ENCODE peak calls at places on chromosomes 5 and 9, in six cellular contexts. One of them, this sample, is unnamed.

GRCh38 chr5:151093476-151093889 is 12.6 kb upstream of the TNIP1 start:
- DNase-seq in A549: no peak
- DNase-seq in ovary: no peak
- DNase-seq in K562: no peak
- DNase-seq in tibial nerve: peak; percentile 78
- DNase-seq in H1: no peak
- DNase-seq in this sample: peak; percentile 79

GRCh38 chr9:4549751-4550295 is 59.6 kb downstream of the SLC1A1 start:
- DNase-seq in A549: no peak
- DNase-seq in ovary: no peak
- DNase-seq in K562: no peak
- DNase-seq in tibial nerve: no peak
- DNase-seq in H1: no peak
- DNase-seq in this sample: no peak

GRCh38 chr9:115013998-115014397 is 83.6 kb upstream of the TNFSF8 start:
- DNase-seq in A549: peak; percentile 72
- DNase-seq in ovary: peak; percentile 58
- DNase-seq in K562: peak; percentile 67
- DNase-seq in tibial nerve: peak; percentile 55
- DNase-seq in H1: peak; percentile 75
- DNase-seq in this sample: no peak

GRCh38 chr9:113139225-113139829 is 11.5 kb upstream of the SLC31A2 start:
- DNase-seq in A549: no peak
- DNase-seq in ovary: no peak
- DNase-seq in K562: no peak
- DNase-seq in tibial nerve: no peak
- DNase-seq in H1: no peak
- DNase-seq in this sample: no peak

GRCh38 chr9:114472765-114473446 is 32.4 kb downstream of the WHRN start:
- DNase-seq in A549: no peak
- DNase-seq in ovary: no peak
- DNase-seq in K562: no peak
- DNase-seq in tibial nerve: no peak
- DNase-seq in H1: no peak
- DNase-seq in this sample: no peak

GRCh38 chr5:1792842-1793266 is 6.8 kb downstream of the MRPL36 start:
- DNase-seq in A549: no peak
- DNase-seq in ovary: peak; percentile 8
- DNase-seq in K562: peak; percentile 36
- DNase-seq in tibial nerve: no peak
- DNase-seq in H1: no peak
- DNase-seq in this sample: no peak

GRCh38 chr5:68070641-68071191 is 144.8 kb upstream of the PIK3R1 start:
- DNase-seq in A549: no peak
- DNase-seq in ovary: no peak
- DNase-seq in K562: no peak
- DNase-seq in tibial nerve: no peak
- DNase-seq in H1: no peak
- DNase-seq in this sample: no peak

GRCh38 chr5:65141487-65141886 is 340.2 kb downstream of the ADAMTS6 start:
- DNase-seq in A549: no peak
- DNase-seq in ovary: no peak
- DNase-seq in K562: no peak
- DNase-seq in tibial nerve: no peak
- DNase-seq in H1: no peak
- DNase-seq in this sample: no peak

GRCh38 chr5:115842089-115842881 is 550 bp downstream of the AP3S1 start:
- DNase-seq in A549: peak; percentile 53
- DNase-seq in ovary: no peak
- DNase-seq in K562: no peak
- DNase-seq in tibial nerve: peak; percentile 22
- DNase-seq in H1: peak; percentile 87
- DNase-seq in this sample: no peak

GRCh38 chr5:123176224-123176937 is 87.3 kb downstream of the PRDM6 start:
- DNase-seq in A549: no peak
- DNase-seq in ovary: no peak
- DNase-seq in K562: no peak
- DNase-seq in tibial nerve: no peak
- DNase-seq in H1: no peak
- DNase-seq in this sample: no peak

GRCh38 chr5:159218595-159219023 is 9.3 kb upstream of the RNF145 start:
- DNase-seq in A549: no peak
- DNase-seq in ovary: no peak
- DNase-seq in K562: no peak
- DNase-seq in tibial nerve: no peak
- DNase-seq in H1: no peak
- DNase-seq in this sample: no peak

GRCh38 chr5:136062563-136063274 is 33.9 kb downstream of the TGFBI start:
- DNase-seq in A549: no peak
- DNase-seq in ovary: no peak
- DNase-seq in K562: peak; percentile 63
- DNase-seq in tibial nerve: no peak
- DNase-seq in H1: no peak
- DNase-seq in this sample: no peak

GRCh38 chr9:995192-995591 is 18.7 kb downstream of the DMRT3 start:
- DNase-seq in A549: no peak
- DNase-seq in ovary: no peak
- DNase-seq in K562: no peak
- DNase-seq in tibial nerve: no peak
- DNase-seq in H1: no peak
- DNase-seq in this sample: no peak

GRCh38 chr5:157130933-157131332 is 11.7 kb downstream of the MED7 start:
- DNase-seq in A549: peak; percentile 41
- DNase-seq in ovary: no peak
- DNase-seq in K562: peak; percentile 23
- DNase-seq in tibial nerve: no peak
- DNase-seq in H1: no peak
- DNase-seq in this sample: peak; percentile 39

GRCh38 chr9:25857167-25857566 is 178.9 kb upstream of the TUSC1 start:
- DNase-seq in A549: no peak
- DNase-seq in ovary: no peak
- DNase-seq in K562: no peak
- DNase-seq in tibial nerve: no peak
- DNase-seq in H1: no peak
- DNase-seq in this sample: no peak

GRCh38 chr5:115414406-115415142 is 118.1 kb upstream of the CCDC112 start:
- DNase-seq in A549: no peak
- DNase-seq in ovary: no peak
- DNase-seq in K562: no peak
- DNase-seq in tibial nerve: peak; percentile 15
- DNase-seq in H1: no peak
- DNase-seq in this sample: peak; percentile 55

GRCh38 chr9:108166509-108166908 is 676.9 kb upstream of the KLF4 start:
- DNase-seq in A549: no peak
- DNase-seq in ovary: no peak
- DNase-seq in K562: no peak
- DNase-seq in tibial nerve: no peak
- DNase-seq in H1: no peak
- DNase-seq in this sample: no peak

GRCh38 chr9:116355153-116355827 is 201.7 kb downstream of the PAPPA start:
- DNase-seq in A549: no peak
- DNase-seq in ovary: peak; percentile 59
- DNase-seq in K562: no peak
- DNase-seq in tibial nerve: no peak
- DNase-seq in H1: no peak
- DNase-seq in this sample: no peak

GRCh38 chr9:136799854-136800657 is 3.9 kb downstream of the CCDC183 start:
- DNase-seq in A549: peak; percentile 76
- DNase-seq in ovary: peak; percentile 92
- DNase-seq in K562: peak; percentile 97
- DNase-seq in tibial nerve: peak; percentile 37
- DNase-seq in H1: peak; percentile 91
- DNase-seq in this sample: peak; percentile 95

GRCh38 chr5:114101153-114101552 is 260.7 kb upstream of the KCNN2 start:
- DNase-seq in A549: peak; percentile 13
- DNase-seq in ovary: no peak
- DNase-seq in K562: peak; percentile 11
- DNase-seq in tibial nerve: no peak
- DNase-seq in H1: no peak
- DNase-seq in this sample: no peak

GRCh38 chr5:17248999-17249634 is 31.7 kb downstream of the BASP1 start:
- DNase-seq in A549: peak; percentile 95
- DNase-seq in ovary: no peak
- DNase-seq in K562: no peak
- DNase-seq in tibial nerve: peak; percentile 23
- DNase-seq in H1: no peak
- DNase-seq in this sample: no peak

GRCh38 chr9:21017092-21017491 is 14.3 kb downstream of the HACD4 start:
- DNase-seq in A549: peak; percentile 7
- DNase-seq in ovary: no peak
- DNase-seq in K562: no peak
- DNase-seq in tibial nerve: no peak
- DNase-seq in H1: no peak
- DNase-seq in this sample: no peak

GRCh38 chr5:68330564-68330963 is 115.0 kb downstream of the PIK3R1 start:
- DNase-seq in A549: no peak
- DNase-seq in ovary: no peak
- DNase-seq in K562: no peak
- DNase-seq in tibial nerve: no peak
- DNase-seq in H1: no peak
- DNase-seq in this sample: no peak

GRCh38 chr5:39073759-39074008 is 515 bp downstream of the RICTOR start:
- DNase-seq in A549: no peak
- DNase-seq in ovary: no peak
- DNase-seq in K562: no peak
- DNase-seq in tibial nerve: no peak
- DNase-seq in H1: no peak
- DNase-seq in this sample: peak; percentile 32
- TF ChIP-seq POLR2A in A549: no peak
- TF ChIP-seq POLR2A in ovary: no peak
- TF ChIP-seq POLR2A in K562: no peak
- TF ChIP-seq POLR2A in tibial nerve: no peak
- TF ChIP-seq POLR2A in H1: no peak
- TF ChIP-seq POLR2A in this sample: no peak

GRCh38 chr5:124924729-124925128 is 178.3 kb upstream of the ZNF608 start:
- DNase-seq in A549: no peak
- DNase-seq in ovary: no peak
- DNase-seq in K562: no peak
- DNase-seq in tibial nerve: no peak
- DNase-seq in H1: no peak
- DNase-seq in this sample: no peak

GRCh38 chr5:124922255-124922975 is 176.0 kb upstream of the ZNF608 start:
- DNase-seq in A549: no peak
- DNase-seq in ovary: no peak
- DNase-seq in K562: no peak
- DNase-seq in tibial nerve: no peak
- DNase-seq in H1: no peak
- DNase-seq in this sample: no peak

GRCh38 chr5:124920909-124921666 is 174.6 kb upstream of the ZNF608 start:
- DNase-seq in A549: no peak
- DNase-seq in ovary: no peak
- DNase-seq in K562: no peak
- DNase-seq in tibial nerve: no peak
- DNase-seq in H1: no peak
- DNase-seq in this sample: no peak

GRCh38 chr5:124921694-124922093 is 175.3 kb upstream of the ZNF608 start:
- DNase-seq in A549: no peak
- DNase-seq in ovary: no peak
- DNase-seq in K562: no peak
- DNase-seq in tibial nerve: no peak
- DNase-seq in H1: no peak
- DNase-seq in this sample: no peak

GRCh38 chr5:124923131-124923530 is 176.7 kb upstream of the ZNF608 start:
- DNase-seq in A549: no peak
- DNase-seq in ovary: no peak
- DNase-seq in K562: no peak
- DNase-seq in tibial nerve: peak; percentile 32
- DNase-seq in H1: no peak
- DNase-seq in this sample: no peak
- TF ChIP-seq EP300 in A549: no peak
- TF ChIP-seq EP300 in ovary: no peak
- TF ChIP-seq EP300 in K562: no peak
- TF ChIP-seq EP300 in tibial nerve: no peak
- TF ChIP-seq EP300 in H1: no peak
- TF ChIP-seq EP300 in this sample: no peak

DNA sequence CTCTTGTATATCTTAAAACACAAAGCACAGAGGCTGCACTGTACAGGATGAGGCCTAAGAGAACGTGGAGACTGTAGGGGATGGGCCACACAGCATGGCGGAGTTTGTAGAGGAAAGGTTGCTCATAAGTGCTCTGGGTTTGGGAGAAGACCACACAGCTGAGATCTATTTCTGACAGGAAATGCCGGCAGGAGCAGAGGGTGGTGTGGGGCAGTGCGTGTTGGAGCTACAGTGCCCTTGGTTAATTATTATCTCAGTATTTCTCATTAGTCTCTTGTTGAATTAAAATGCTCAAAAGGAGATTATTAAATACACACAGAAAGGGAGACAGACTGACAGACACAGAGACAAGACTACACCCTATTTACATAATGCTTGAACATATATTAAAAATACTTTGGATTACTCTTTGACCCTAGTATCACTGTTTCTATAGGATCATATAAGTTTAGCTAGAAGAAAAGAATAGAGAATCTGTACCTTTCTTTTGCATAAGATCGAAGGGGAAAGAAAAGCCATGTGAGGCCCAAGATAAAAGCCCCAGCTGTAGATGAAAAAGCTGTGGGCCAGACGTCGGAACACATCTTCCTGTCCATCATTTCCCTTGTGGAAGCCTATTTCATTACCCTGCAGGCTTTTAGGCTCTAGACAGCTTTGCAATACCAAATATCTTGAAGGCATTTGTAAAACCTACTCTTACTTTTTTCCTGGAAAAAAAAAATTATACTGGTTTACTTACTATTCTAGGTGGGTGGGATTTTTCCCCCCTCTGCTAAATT is 9.8 kb downstream of the PALM2AKAP2 start:
- DNase-seq in A549: no peak
- DNase-seq in ovary: no peak
- DNase-seq in K562: no peak
- DNase-seq in tibial nerve: no peak
- DNase-seq in H1: no peak
- DNase-seq in this sample: no peak
- TF ChIP-seq POLR2A in A549: no peak
- TF ChIP-seq POLR2A in ovary: no peak
- TF ChIP-seq POLR2A in K562: no peak
- TF ChIP-seq POLR2A in tibial nerve: no peak
- TF ChIP-seq POLR2A in H1: no peak
- TF ChIP-seq POLR2A in this sample: no peak

DNA sequence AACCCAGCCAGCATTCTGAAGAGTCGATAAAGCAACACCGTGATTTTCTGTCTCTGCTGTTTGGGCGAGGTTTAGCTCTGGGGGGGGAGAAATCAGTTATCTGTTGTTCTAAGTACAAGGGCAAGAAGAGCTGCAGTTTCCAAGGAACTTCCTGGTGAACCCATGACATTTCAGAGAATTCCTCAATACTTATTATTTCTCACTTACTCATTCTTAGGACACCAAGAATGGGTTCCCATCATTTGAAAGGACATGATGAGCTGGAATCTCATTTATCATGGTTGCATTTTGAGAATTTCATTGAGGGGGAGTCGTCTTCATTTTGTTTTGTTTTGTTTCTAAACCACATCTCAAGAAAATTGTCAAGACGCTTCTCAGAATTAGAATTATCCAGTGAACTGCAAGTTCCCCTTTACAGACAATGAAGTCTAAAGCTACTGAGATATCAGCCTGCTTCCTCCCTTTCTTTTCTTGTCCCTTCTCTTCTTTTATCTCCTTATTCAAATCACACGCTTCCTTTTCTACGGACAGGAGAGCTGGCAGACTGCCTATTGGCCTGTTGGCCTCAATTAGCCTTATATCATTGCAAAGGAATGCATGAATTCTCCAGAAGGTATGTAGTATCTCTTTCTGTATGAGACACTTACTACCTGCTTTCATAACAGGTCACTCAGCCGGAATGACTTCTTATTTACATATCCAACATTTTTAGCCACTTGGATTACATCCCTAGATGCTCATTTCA is 53.7 kb downstream of the ZNF462 start:
- DNase-seq in A549: peak; percentile 62
- DNase-seq in ovary: peak; percentile 54
- DNase-seq in K562: no peak
- DNase-seq in tibial nerve: peak; percentile 20
- DNase-seq in H1: no peak
- DNase-seq in this sample: no peak
- TF ChIP-seq EP300 in A549: no peak
- TF ChIP-seq EP300 in ovary: no peak
- TF ChIP-seq EP300 in K562: no peak
- TF ChIP-seq EP300 in tibial nerve: no peak
- TF ChIP-seq EP300 in H1: no peak
- TF ChIP-seq EP300 in this sample: no peak

This sample was measured in upper lobe of left lung.